ENCODE peak calls at places on chromosomes 5 and 9, in nine cellular contexts. B, P, T, Q, J, S, N, E and G are unnamed samples.

GRCh38 chr9:129482521-129483466 is 138.1 kb downstream of the C9orf50 start:
- DNase-seq in P (peak; percentile 83), B (peak; percentile 89), S (peak; percentile 96), Q (no peak), J (peak; percentile 91), E (peak; percentile 93), N (peak; percentile 87), T (peak; percentile 94), G (peak; percentile 91)

GRCh38 chr5:157559301-157559700 is 16.3 kb downstream of the ADAM19 start:
- DNase-seq in E (peak; percentile 63), N (no peak), Q (no peak), J (no peak), S (no peak), T (no peak), P (no peak), B (peak; percentile 68), G (peak; percentile 95)

GRCh38 chr5:53041071-53041692 is 52.0 kb downstream of the ITGA2 start:
- DNase-seq in Q (no peak), N (no peak), J (no peak), P (no peak), T (no peak), E (no peak), B (no peak), S (no peak), G (no peak)

GRCh38 chr9:38671748-38672147 is 48.2 kb downstream of the FAM240B start:
- DNase-seq in S (peak; percentile 43), J (no peak), E (no peak), T (no peak), P (no peak), B (no peak), Q (no peak), N (no peak), G (no peak)

GRCh38 chr5:112109331-112109993 is 309.6 kb downstream of the EPB41L4A start:
- DNase-seq in N (peak; percentile 54), B (peak; percentile 77), Q (no peak), S (no peak), P (no peak), E (peak; percentile 56), T (no peak), J (peak; percentile 38), G (peak; percentile 92)

GRCh38 chr5:78717674-78718073 is 69.1 kb upstream of the LHFPL2 start:
- DNase-seq in E (no peak), Q (no peak), P (no peak), S (no peak), T (no peak), J (no peak), B (no peak), N (no peak), G (no peak)

GRCh38 chr5:169549453-169549852 is 34.1 kb upstream of the SPDL1 start:
- DNase-seq in J (no peak), S (no peak), N (no peak), P (no peak), B (no peak), T (no peak), Q (no peak), E (no peak), G (no peak)

GRCh38 chr5:1386274-1386717 is 41.4 kb upstream of the CLPTM1L start:
- DNase-seq in B (no peak), T (peak; percentile 80), P (peak; percentile 91), E (peak; percentile 24), S (peak; percentile 43), J (peak; percentile 71), Q (no peak), N (peak; percentile 71), G (no peak)

GRCh38 chr5:124996023-124996763 is 249.8 kb upstream of the ZNF608 start:
- DNase-seq in P (no peak), N (no peak), J (no peak), B (peak; percentile 3), T (no peak), Q (no peak), E (no peak), S (no peak), G (peak; percentile 59)

GRCh38 chr5:126438871-126439270 is 15.7 kb downstream of the GRAMD2B start:
- DNase-seq in B (no peak), S (no peak), Q (no peak), T (no peak), E (no peak), P (no peak), N (no peak), J (no peak), G (no peak)

GRCh38 chr5:6475626-6476312 is 27.1 kb downstream of the UBE2QL1 start:
- DNase-seq in J (no peak), T (no peak), Q (peak; percentile 94), P (no peak), S (no peak), N (no peak), E (no peak), B (no peak), G (no peak)

GRCh38 chr5:179623906-179624741 is 653 bp upstream of the HNRNPH1 start:
- DNase-seq in S (no peak), B (peak; percentile 76), T (peak; percentile 83), J (no peak), P (peak; percentile 43), N (peak; percentile 36), Q (no peak), E (peak; percentile 91), G (peak; percentile 75)

GRCh38 chr5:1708592-1709141 is 91.0 kb downstream of the MRPL36 start:
- DNase-seq in B (no peak), Q (no peak), E (no peak), J (no peak), P (no peak), T (no peak), S (no peak), N (peak; percentile 11), G (no peak)

GRCh38 chr5:140360101-140360500 is at the start of gene SLC4A9:
- DNase-seq in E (no peak), B (no peak), J (no peak), Q (no peak), N (no peak), T (no peak), S (no peak), P (no peak), G (no peak)

GRCh38 chr5:145777445-145778063 is 57.6 kb downstream of the PRELID2 start:
- DNase-seq in S (no peak), Q (no peak), E (no peak), B (no peak), P (no peak), J (no peak), N (no peak), T (no peak), G (no peak)

GRCh38 chr9:13022756-13023155 is 247.9 kb downstream of the LURAP1L start:
- DNase-seq in B (no peak), T (no peak), N (no peak), S (no peak), Q (no peak), P (no peak), E (no peak), J (no peak), G (no peak)

GRCh38 chr5:1801954-1802295 is 718 bp downstream of the NDUFS6 start:
- DNase-seq in B (no peak), N (peak; percentile 37), T (no peak), S (peak; percentile 26), P (peak; percentile 31), Q (no peak), J (no peak), E (peak; percentile 56), G (no peak)

GRCh38 chr5:72204946-72205345 is 97.7 kb downstream of the MAP1B start:
- DNase-seq in S (no peak), T (no peak), P (no peak), N (no peak), J (no peak), Q (no peak), E (no peak), B (peak; percentile 10), G (no peak)

GRCh38 chr5:55700745-55701144 is 11.4 kb downstream of the SLC38A9 start:
- DNase-seq in J (no peak), P (no peak), Q (no peak), E (no peak), T (no peak), B (no peak), N (no peak), S (no peak), G (no peak)

GRCh38 chr5:123718238-123718637 is 206.3 kb downstream of the CSNK1G3 start:
- DNase-seq in E (no peak), T (no peak), N (no peak), S (no peak), J (no peak), B (no peak), P (no peak), Q (no peak), G (no peak)

GRCh38 chr5:317086-317811 is 4.3 kb upstream of the AHRR start:
- DNase-seq in J (no peak), T (no peak), P (peak; percentile 91), S (no peak), B (peak; percentile 65), N (no peak), E (peak; percentile 40), Q (no peak), G (peak; percentile 67)

GRCh38 chr9:16316406-16316805 is 554.1 kb downstream of the BNC2 start:
- DNase-seq in J (no peak), E (no peak), P (no peak), T (no peak), Q (no peak), B (no peak), N (no peak), S (peak; percentile 13), G (no peak)

GRCh38 chr5:132369471-132370240 is at the start of gene SLC22A5:
- DNase-seq in T (peak; percentile 87), P (peak; percentile 68), N (peak; percentile 64), S (peak; percentile 59), J (peak; percentile 83), B (peak; percentile 31), E (peak; percentile 76), Q (no peak), G (peak; percentile 43)

GRCh38 chr5:172728481-172729241 is 42.3 kb downstream of the DUSP1 start:
- DNase-seq in B (no peak), E (no peak), P (no peak), Q (no peak), S (no peak), N (no peak), J (no peak), T (peak; percentile 58), G (no peak)

GRCh38 chr5:31692561-31693221 is 53.8 kb downstream of the PDZD2 start:
- DNase-seq in S (no peak), N (no peak), P (no peak), T (no peak), Q (no peak), J (peak; percentile 88), B (no peak), E (no peak), G (no peak)

GRCh38 chr9:88782931-88783451 is 208.3 kb upstream of the S1PR3 start:
- DNase-seq in B (no peak), P (no peak), N (no peak), Q (no peak), E (no peak), S (no peak), T (no peak), J (no peak), G (no peak)

GRCh38 chr9:8486095-8486494 is 686.5 kb upstream of the DMAC1 start:
- DNase-seq in P (no peak), B (no peak), Q (no peak), N (no peak), T (peak; percentile 73), E (no peak), S (no peak), J (peak; percentile 37), G (peak; percentile 6)

GRCh38 chr9:111627260-111627963 is 3.7 kb upstream of the DNAJC25 start:
- DNase-seq in P (no peak), Q (no peak), S (no peak), N (no peak), J (no peak), E (no peak), T (no peak), B (no peak), G (peak; percentile 11)

GRCh38 chr9:113692264-113692663 is 183.8 kb upstream of the ZNF618 start:
- DNase-seq in Q (no peak), J (no peak), T (no peak), N (no peak), E (no peak), B (no peak), S (no peak), P (no peak), G (no peak)

GRCh38 chr5:51859624-51860023 is 476.4 kb downstream of the ISL1 start:
- DNase-seq in P (no peak), N (no peak), T (no peak), Q (no peak), J (no peak), S (no peak), B (no peak), E (no peak), G (no peak)

GRCh38 chr5:88732181-88732633 is 150.8 kb downstream of the MEF2C start:
- DNase-seq in J (peak; percentile 53), P (no peak), B (peak; percentile 25), N (no peak), T (peak; percentile 87), S (no peak), E (no peak), Q (no peak), G (peak; percentile 33)